ENCODE peak calls at places on chromosomes 11 and 22, in six cellular contexts. K, L, Z, H, E and P are unnamed samples.

GRCh38 chr11:10116588-10116987 is 177.4 kb downstream of the SBF2 start:
- DNase-seq in K (no peak), L (no peak), Z (no peak), H (no peak), E (no peak), P (no peak)

GRCh38 chr11:88174627-88175003 is 628 bp downstream of the RAB38 start:
- DNase-seq in K (peak; percentile 56), L (peak; percentile 81), Z (peak; percentile 35), H (no peak), E (no peak), P (peak; percentile 83)

GRCh38 chr22:23531966-23532735 is 47.9 kb downstream of the IGLL1 start:
- DNase-seq in K (no peak), L (peak; percentile 33), Z (no peak), H (no peak), E (no peak), P (peak; percentile 14)

GRCh38 chr22:45678961-45679912 is 7.6 kb downstream of the ATXN10 start:
- DNase-seq in K (no peak), L (no peak), Z (no peak), H (no peak), E (no peak), P (no peak)

GRCh38 chr11:76251223-76251575 is 44.9 kb upstream of the WNT11 start:
- DNase-seq in K (peak; percentile 36), L (no peak), Z (no peak), H (no peak), E (no peak), P (no peak)

GRCh38 chr22:37843746-37844089 is 416 bp downstream of the ANKRD54 start:
- DNase-seq in K (peak; percentile 56), L (peak; percentile 75), Z (no peak), H (no peak), E (no peak), P (no peak)

GRCh38 chr11:210122-210802 is 2.8 kb downstream of the RIC8A start:
- DNase-seq in K (no peak), L (no peak), Z (no peak), H (no peak), E (no peak), P (no peak)

GRCh38 chr11:66624450-66624849 is 8.0 kb downstream of the RBM14 start:
- DNase-seq in K (no peak), L (no peak), Z (no peak), H (no peak), E (no peak), P (no peak)

GRCh38 chr22:39664485-39665200 is 94.1 kb downstream of the CACNA1I start:
- DNase-seq in K (no peak), L (peak; percentile 54), Z (no peak), H (no peak), E (no peak), P (no peak)

GRCh38 chr22:24435861-24436351 is 8.5 kb downstream of the ADORA2A start:
- DNase-seq in K (peak; percentile 63), L (no peak), Z (no peak), H (no peak), E (no peak), P (no peak)

GRCh38 chr22:19844423-19845368 is 10.0 kb downstream of the GNB1L start:
- DNase-seq in K (peak; percentile 68), L (no peak), Z (no peak), H (no peak), E (no peak), P (peak; percentile 82)

GRCh38 chr11:125423247-125423849 is 72.7 kb downstream of the FEZ1 start:
- DNase-seq in K (no peak), L (no peak), Z (no peak), H (no peak), E (no peak), P (no peak)

GRCh38 chr22:40898850-40899357 is 37.0 kb upstream of the DNAJB7 start:
- DNase-seq in K (no peak), L (no peak), Z (no peak), H (no peak), E (peak; percentile 38), P (no peak)

GRCh38 chr11:17066691-17067090 is 10.8 kb downstream of the RPS13 start:
- DNase-seq in K (no peak), L (no peak), Z (no peak), H (no peak), E (peak; percentile 26), P (no peak)

GRCh38 chr11:111408789-111409727 is 30.0 kb upstream of the POU2AF1 start:
- DNase-seq in K (no peak), L (no peak), Z (no peak), H (no peak), E (no peak), P (no peak)

GRCh38 chr11:121559812-121560211 is 107.0 kb upstream of the SORL1-AS1 start:
- DNase-seq in K (no peak), L (no peak), Z (no peak), H (no peak), E (no peak), P (no peak)

GRCh38 chr11:116454020-116454645 is 318.7 kb downstream of the BUD13 start:
- DNase-seq in K (no peak), L (peak; percentile 54), Z (no peak), H (no peak), E (peak; percentile 7), P (no peak)

GRCh38 chr11:60951909-60952741 is at the start of gene SLC15A3:
- DNase-seq in K (peak; percentile 61), L (peak; percentile 61), Z (no peak), H (no peak), E (no peak), P (peak; percentile 90)